ENCODE peak calls at places on chromosome 21, in six cellular contexts. E, X, C, T, D and B are unnamed samples.

GRCh38 chr21:46226146-46226545 is 2.4 kb downstream of the LSS start:
- DNase-seq in E (no peak), C (peak; percentile 19), D (no peak), X (no peak), T (no peak), B (peak; percentile 56)

GRCh38 chr21:44891631-44892031 is 18.1 kb upstream of the PTTG1IP start:
- DNase-seq in X (no peak), E (no peak), C (no peak), D (no peak), T (no peak), B (no peak)

GRCh38 chr21:31449912-31450535 is 106.0 kb upstream of the TIAM1 start:
- DNase-seq in D (no peak), T (no peak), C (no peak), X (no peak), E (no peak), B (no peak)

GRCh38 chr21:45748593-45748992 is 105.1 kb downstream of the PCBP3 start:
- DNase-seq in E (no peak), X (no peak), D (no peak), C (no peak), T (peak; percentile 16), B (no peak)

GRCh38 chr21:35573472-35574389 is 486.6 kb downstream of the SETD4 start:
- DNase-seq in E (no peak), C (peak; percentile 69), D (no peak), T (no peak), X (no peak), B (no peak)

GRCh38 chr21:38805282-38806152 is at the start of gene ETS2:
- DNase-seq in C (peak; percentile 92), T (peak; percentile 93), E (peak; percentile 96), D (peak; percentile 95), X (peak; percentile 90), B (peak; percentile 95)

GRCh38 chr21:44653656-44654575 is 543 bp downstream of the KRTAP12-4 start:
- DNase-seq in E (no peak), C (no peak), D (no peak), X (no peak), T (no peak), B (peak; percentile 55)

GRCh38 chr21:45104560-45104959 is 30.2 kb downstream of the ADARB1 start:
- DNase-seq in X (no peak), D (peak; percentile 43), C (no peak), T (no peak), E (no peak), B (no peak)

GRCh38 chr21:36030581-36031189 is 29.6 kb downstream of the SETD4 start:
- DNase-seq in X (no peak), T (no peak), D (peak; percentile 11), C (peak; percentile 42), E (no peak), B (no peak)

GRCh38 chr21:37917612-37918011 is 1.4 kb upstream of the KCNJ6 start:
- DNase-seq in X (no peak), C (peak; percentile 87), D (peak; percentile 62), E (no peak), T (no peak), B (peak; percentile 76)

GRCh38 chr21:45358261-45358670 is 46.7 kb upstream of the COL18A1 start:
- DNase-seq in T (no peak), D (no peak), X (no peak), E (no peak), C (no peak), B (no peak)

GRCh38 chr21:25639167-25639921 is at the start of gene JAM2:
- DNase-seq in C (peak; percentile 29), X (peak; percentile 75), T (peak; percentile 66), E (peak; percentile 52), D (no peak), B (peak; percentile 77)

GRCh38 chr21:25528511-25528910 is 78.8 kb downstream of the MRPL39 start:
- DNase-seq in C (no peak), T (no peak), E (no peak), D (no peak), X (no peak), B (no peak)

GRCh38 chr21:31198575-31198974 is 145.5 kb downstream of the TIAM1 start:
- DNase-seq in X (no peak), T (peak; percentile 79), C (peak; percentile 62), D (peak; percentile 85), E (peak; percentile 63), B (peak; percentile 67)

GRCh38 chr21:46628868-46629267 is 6.6 kb upstream of the PRMT2 start:
- DNase-seq in X (no peak), T (no peak), D (no peak), E (no peak), C (no peak), B (no peak)

GRCh38 chr21:45372732-45373355 is 32.1 kb upstream of the COL18A1 start:
- DNase-seq in X (no peak), C (peak; percentile 22), E (no peak), T (no peak), D (peak; percentile 69), B (no peak)

GRCh38 chr21:45404726-45405270 is at the start of gene COL18A1:
- DNase-seq in D (peak; percentile 43), X (peak; percentile 84), T (no peak), E (peak; percentile 88), C (peak; percentile 42), B (peak; percentile 97)

GRCh38 chr21:36863260-36863659 is 103.2 kb downstream of the HLCS start:
- DNase-seq in E (no peak), X (no peak), D (no peak), T (no peak), C (no peak), B (no peak)

GRCh38 chr21:46667191-46667734 is 31.8 kb downstream of the PRMT2 start:
- DNase-seq in C (peak; percentile 16), X (peak; percentile 54), D (peak; percentile 20), E (no peak), T (peak; percentile 42), B (peak; percentile 89)

DNA sequence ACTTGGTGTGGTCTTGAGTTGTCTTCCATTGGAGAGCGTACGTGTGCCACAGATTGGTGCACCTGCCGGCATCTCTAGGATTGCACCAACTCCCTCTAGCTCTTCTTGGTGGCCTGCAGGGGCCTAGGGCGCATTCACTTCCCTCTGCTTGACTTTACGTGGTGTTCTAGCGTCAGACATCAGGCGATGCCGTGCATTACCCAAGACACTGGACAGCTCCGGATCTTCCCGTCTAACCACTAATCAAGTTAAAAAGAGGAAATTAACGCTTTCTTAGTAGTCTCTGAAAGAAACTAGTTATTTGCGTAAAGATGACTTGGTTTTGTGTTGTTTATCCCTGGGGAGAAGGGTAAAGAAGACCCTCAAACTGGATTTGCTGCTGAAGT is 510 bp upstream of the IL10RB start:
- DNase-seq in X (peak; percentile 66), C (peak; percentile 14), E (peak; percentile 56), T (peak; percentile 90), D (peak; percentile 31), B (no peak)
- H2AFZ ChIP-seq in X (no peak overlapping the region), C (peak overlapping the region; percentile 87), E (peak overlapping the region; percentile 97), T (no peak overlapping the region), D (peak overlapping the region; percentile 95), B (peak overlapping the region; percentile 92)

GRCh38 chr21:29146726-29147125 is 16.3 kb downstream of the MAP3K7CL start:
- DNase-seq in T (no peak), D (no peak), E (no peak), C (no peak), X (no peak), B (no peak)

GRCh38 chr21:29148535-29148934 is 18.1 kb downstream of the MAP3K7CL start:
- DNase-seq in C (peak; percentile 64), X (no peak), D (no peak), E (no peak), T (no peak), B (peak; percentile 53)

GRCh38 chr21:29145837-29146453 is 15.5 kb downstream of the MAP3K7CL start:
- DNase-seq in C (no peak), X (no peak), E (no peak), T (no peak), D (no peak), B (no peak)

GRCh38 chr21:29145354-29145782 is 14.9 kb downstream of the MAP3K7CL start:
- DNase-seq in E (peak; percentile 26), D (peak; percentile 97), C (peak; percentile 95), T (no peak), X (no peak), B (peak; percentile 93)

DNA sequence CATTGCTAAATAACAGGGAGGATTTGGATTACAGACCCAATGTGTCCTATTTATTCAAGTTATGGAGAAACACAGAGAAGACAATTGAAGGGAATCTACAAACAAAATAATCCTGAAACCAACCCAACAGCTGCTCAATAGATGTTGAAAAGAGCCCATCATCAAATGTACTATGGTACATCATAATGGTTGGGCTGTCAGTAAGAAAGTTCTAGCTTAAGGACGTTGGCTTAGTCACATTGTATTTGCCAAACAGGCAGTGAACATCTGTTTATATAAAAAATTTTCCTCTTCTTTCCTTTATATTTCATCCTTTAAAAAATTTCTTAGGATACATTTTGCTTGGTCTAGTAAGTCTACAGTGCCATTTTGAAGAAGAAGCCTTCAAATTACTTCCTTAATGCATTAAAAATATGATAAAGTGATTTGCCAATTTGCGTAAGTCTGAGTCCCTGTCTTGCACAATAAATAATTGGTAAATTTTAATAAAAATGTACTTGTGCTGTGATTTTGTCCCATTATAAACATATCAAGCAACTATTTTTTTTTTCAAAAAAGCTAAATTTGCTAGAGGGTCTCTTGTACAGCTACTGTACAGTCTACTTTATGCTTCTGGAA is 14.4 kb downstream of the MAP3K7CL start:
- DNase-seq in D (peak; percentile 23), T (no peak), E (no peak), C (peak; percentile 61), X (no peak), B (no peak)
- H2AFZ ChIP-seq in D (no peak overlapping the region), T (no peak overlapping the region), E (no peak overlapping the region), C (no peak overlapping the region), X (no peak overlapping the region), B (no peak overlapping the region)

DNA sequence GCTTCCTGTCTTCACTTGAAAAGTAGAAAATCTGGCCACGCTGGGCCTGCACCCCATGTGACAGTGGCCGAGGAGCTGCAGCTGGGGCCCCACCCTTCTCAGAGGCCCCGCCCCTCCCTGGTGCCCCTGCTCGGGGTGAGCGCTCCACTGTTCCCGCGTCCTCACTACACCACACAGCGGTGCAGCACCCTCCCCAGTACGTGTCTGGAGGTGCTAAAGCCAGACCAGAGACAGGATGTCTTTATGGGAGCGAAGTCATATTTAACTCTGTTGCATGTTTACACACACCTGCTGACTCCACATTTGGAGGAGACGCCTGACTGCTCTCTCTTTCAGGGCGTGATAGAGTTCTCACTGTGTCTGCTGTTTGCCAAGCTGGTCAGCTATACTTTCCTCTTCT is 48.1 kb downstream of the SLC37A1 start:
- DNase-seq in X (no peak), T (no peak), E (peak; percentile 56), C (no peak), D (no peak), B (no peak)
- H2AFZ ChIP-seq in X (no peak overlapping the region), T (no peak overlapping the region), E (no peak overlapping the region), C (no peak overlapping the region), D (no peak overlapping the region), B (no peak overlapping the region)

GRCh38 chr21:26736449-26736848 is 108.8 kb downstream of the ADAMTS1 start:
- DNase-seq in D (no peak), C (no peak), X (no peak), T (no peak), E (no peak), B (no peak)

DNA sequence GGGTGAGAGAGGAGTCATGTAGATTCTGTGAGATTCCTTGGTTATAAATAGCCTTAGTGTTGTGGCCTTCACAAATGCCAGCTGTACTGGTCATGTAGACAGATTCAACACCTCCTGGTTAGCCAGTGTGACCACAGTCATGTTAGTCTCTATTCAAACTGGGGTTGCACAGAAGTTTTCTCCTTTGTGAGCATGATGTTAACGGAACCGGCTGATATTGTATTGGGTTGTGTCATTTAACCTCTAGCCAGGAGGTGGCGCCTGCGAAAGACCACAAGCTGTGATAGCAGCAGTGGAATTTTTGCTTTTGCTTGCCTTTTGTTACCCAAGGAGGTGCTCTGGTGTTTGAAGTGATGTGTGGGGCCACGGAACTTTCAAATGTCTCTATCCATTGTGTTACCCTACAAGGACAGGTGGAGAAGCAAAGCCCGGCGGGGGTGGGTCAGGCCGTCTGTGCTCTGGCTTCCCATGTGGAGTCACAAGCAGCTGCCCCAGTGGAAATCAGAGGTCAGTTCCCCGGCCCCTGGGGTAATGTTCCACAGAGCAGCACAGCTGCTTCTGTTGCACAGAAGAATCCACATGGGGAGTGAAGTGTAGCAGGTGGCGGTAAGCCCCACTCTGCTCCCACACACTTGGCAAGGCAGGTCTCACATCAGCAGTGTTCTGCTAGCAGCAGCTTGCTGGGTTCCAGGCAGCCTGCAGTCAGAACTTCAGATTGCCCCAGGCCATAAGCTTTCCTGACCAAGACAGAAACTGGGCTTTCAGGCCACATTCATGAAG is 112.6 kb downstream of the ADAMTS1 start:
- DNase-seq in X (peak; percentile 73), E (peak; percentile 66), D (peak; percentile 64), C (peak; percentile 57), T (peak; percentile 73), B (peak; percentile 64)
- H2AFZ ChIP-seq in X (no peak overlapping the region), E (no peak overlapping the region), D (no peak overlapping the region), C (peak overlapping the region; percentile 76), T (no peak overlapping the region), B (peak overlapping the region; percentile 48)